ENCODE peak calls at places on chromosomes 7 and 10, in ten cellular contexts. O is stimulated activated naive CD8-positive, alpha-beta T cell treated with anti-CD3 and anti-CD28 coated beads, Interleukin-15, Interleukin-2, amounts not matched to agents 100 U/mL and 50 U/mL, for 24 hours; C is NCI-H1930; K is B cell; H is AG09319; P is AG08396; V is body of pancreas; X is WERI-Rb-1; F is Kasumi-1; S is activated effector memory CD4-positive, alpha-beta T cell treated with anti-CD3 and anti-CD28 coated beads, Interleukin-2, amount 50 U/mL, for 16 hours. R is an unnamed sample.

GRCh38 chr10:70272925-70273316 is 10.9 kb downstream of the NPFFR1 start:
- DNase-seq in F (peak), K (peak), O (no peak), S (no peak), X (no peak), P (no peak), C (no peak), H (no peak), V (no peak), R (no peak)

GRCh38 chr7:154841731-154842331 is 161.1 kb downstream of the PAXIP1 start:
- DNase-seq in O (no peak), V (peak), K (no peak), F (no peak), S (no peak), P (no peak), X (no peak), H (no peak), C (no peak), R (peak)

GRCh38 chr10:16519908-16520861 is 1.5 kb downstream of the C1QL3 start:
- DNase-seq in K (no peak), F (no peak), C (no peak), S (peak), O (peak), H (no peak), P (no peak), X (no peak), V (no peak), R (no peak)

GRCh38 chr10:95343573-95343972 is 52.8 kb upstream of the PDLIM1 start:
- DNase-seq in P (no peak), X (no peak), O (no peak), F (no peak), V (no peak), C (no peak), K (no peak), H (no peak), S (no peak), R (no peak)

GRCh38 chr10:35306852-35307251 is 29.5 kb upstream of the CCNY start:
- DNase-seq in K (no peak), X (no peak), O (no peak), V (peak), S (no peak), F (no peak), C (no peak), H (no peak), P (no peak), R (no peak)

GRCh38 chr7:128394904-128395496 is 14.8 kb downstream of the IMPDH1 start:
- DNase-seq in X (no peak), S (no peak), F (no peak), P (no peak), H (no peak), K (no peak), V (no peak), O (no peak), C (no peak), R (no peak)

GRCh38 chr10:117351558-117351957 is 23.7 kb downstream of the PDZD8 start:
- DNase-seq in O (no peak), S (no peak), X (no peak), K (no peak), P (no peak), F (no peak), C (no peak), H (no peak), V (no peak), R (no peak)

GRCh38 chr10:132627736-132628512 is 90.3 kb downstream of the INPP5A start:
- DNase-seq in F (no peak), X (no peak), K (peak), C (no peak), V (peak), P (peak), O (no peak), S (peak), H (no peak), R (no peak)

GRCh38 chr10:60827791-60828488 is 49.7 kb downstream of the CDK1 start:
- DNase-seq in X (no peak), P (peak), H (no peak), K (no peak), V (no peak), S (no peak), C (no peak), F (peak), O (no peak), R (no peak)

GRCh38 chr10:114375082-114375481 is 29.2 kb downstream of the AFAP1L2 start:
- DNase-seq in S (no peak), C (no peak), F (no peak), O (no peak), X (no peak), P (no peak), K (no peak), H (no peak), V (peak), R (no peak)

GRCh38 chr7:142800699-142801260 is 30.0 kb downstream of the PRSS2 start:
- DNase-seq in C (no peak), O (no peak), X (no peak), V (no peak), K (no peak), F (no peak), S (no peak), P (no peak), H (no peak), R (no peak)